ENCODE peak calls at places on chromosome 15, in six cellular contexts. One of them, this sample, is unnamed.

GRCh38 chr15:45128971-45129639 is 574 bp downstream of the DUOXA1 start:
- DNase-seq in choroid plexus epithelial cell: no peak
- DNase-seq in thoracic aorta: no peak
- DNase-seq in RWPE2: peak
- DNase-seq in lung: no peak
- DNase-seq in transverse colon: no peak
- DNase-seq in this sample: no peak

GRCh38 chr15:33040501-33040900 is 154.0 kb downstream of the FMN1 start:
- DNase-seq in transverse colon: no peak
- DNase-seq in choroid plexus epithelial cell: no peak
- DNase-seq in lung: no peak
- DNase-seq in RWPE2: no peak
- DNase-seq in thoracic aorta: no peak
- DNase-seq in this sample: no peak

GRCh38 chr15:92306662-92307061 is 87.0 kb upstream of the ST8SIA2 start:
- DNase-seq in lung: no peak
- DNase-seq in transverse colon: no peak
- DNase-seq in choroid plexus epithelial cell: no peak
- DNase-seq in thoracic aorta: no peak
- DNase-seq in RWPE2: no peak
- DNase-seq in this sample: peak

GRCh38 chr15:55823191-55823670 is 80.3 kb upstream of the PRTG start:
- DNase-seq in thoracic aorta: no peak
- DNase-seq in choroid plexus epithelial cell: peak
- DNase-seq in RWPE2: no peak
- DNase-seq in lung: no peak
- DNase-seq in transverse colon: no peak
- DNase-seq in this sample: no peak

GRCh38 chr15:65688462-65688861 is 66.7 kb downstream of the SLC24A1 start:
- DNase-seq in transverse colon: no peak
- DNase-seq in RWPE2: no peak
- DNase-seq in lung: no peak
- DNase-seq in thoracic aorta: no peak
- DNase-seq in choroid plexus epithelial cell: no peak
- DNase-seq in this sample: no peak

GRCh38 chr15:72203507-72203837 is 5.9 kb upstream of the GRAMD2A start:
- DNase-seq in transverse colon: no peak
- DNase-seq in thoracic aorta: peak
- DNase-seq in choroid plexus epithelial cell: peak
- DNase-seq in lung: no peak
- DNase-seq in RWPE2: peak
- DNase-seq in this sample: no peak

GRCh38 chr15:82832601-82833209 is 23.3 kb downstream of the WHAMM start:
- DNase-seq in lung: no peak
- DNase-seq in transverse colon: no peak
- DNase-seq in RWPE2: peak
- DNase-seq in choroid plexus epithelial cell: peak
- DNase-seq in thoracic aorta: no peak
- DNase-seq in this sample: no peak

GRCh38 chr15:65460948-65461347 is 38.2 kb upstream of the IGDCC4 start:
- DNase-seq in RWPE2: no peak
- DNase-seq in thoracic aorta: no peak
- DNase-seq in lung: no peak
- DNase-seq in transverse colon: no peak
- DNase-seq in choroid plexus epithelial cell: peak
- DNase-seq in this sample: no peak

GRCh38 chr15:63027646-63028045 is 14.9 kb upstream of the TPM1 start:
- DNase-seq in choroid plexus epithelial cell: no peak
- DNase-seq in RWPE2: no peak
- DNase-seq in thoracic aorta: no peak
- DNase-seq in lung: no peak
- DNase-seq in transverse colon: no peak
- DNase-seq in this sample: no peak

GRCh38 chr15:60183366-60183765 is 179.3 kb downstream of the FOXB1 start:
- DNase-seq in lung: no peak
- DNase-seq in RWPE2: no peak
- DNase-seq in thoracic aorta: no peak
- DNase-seq in transverse colon: no peak
- DNase-seq in choroid plexus epithelial cell: no peak
- DNase-seq in this sample: no peak

GRCh38 chr15:59791646-59792208 is 102.6 kb upstream of the BNIP2 start:
- DNase-seq in lung: no peak
- DNase-seq in thoracic aorta: no peak
- DNase-seq in RWPE2: no peak
- DNase-seq in transverse colon: no peak
- DNase-seq in choroid plexus epithelial cell: no peak
- DNase-seq in this sample: no peak

GRCh38 chr15:61671736-61672135 is 388.5 kb downstream of the VPS13C start:
- DNase-seq in transverse colon: no peak
- DNase-seq in thoracic aorta: no peak
- DNase-seq in lung: no peak
- DNase-seq in RWPE2: no peak
- DNase-seq in choroid plexus epithelial cell: no peak
- DNase-seq in this sample: no peak

GRCh38 chr15:61641645-61642044 is 412.5 kb upstream of the RORA start:
- DNase-seq in RWPE2: no peak
- DNase-seq in choroid plexus epithelial cell: no peak
- DNase-seq in lung: no peak
- DNase-seq in transverse colon: no peak
- DNase-seq in thoracic aorta: no peak
- DNase-seq in this sample: no peak

GRCh38 chr15:66040211-66040892 is 171.1 kb downstream of the RAB11A start:
- DNase-seq in thoracic aorta: no peak
- DNase-seq in RWPE2: no peak
- DNase-seq in lung: no peak
- DNase-seq in transverse colon: no peak
- DNase-seq in choroid plexus epithelial cell: no peak
- DNase-seq in this sample: no peak

GRCh38 chr15:93001881-93002280 is 87.1 kb downstream of the RGMA start:
- DNase-seq in RWPE2: no peak
- DNase-seq in transverse colon: no peak
- DNase-seq in lung: no peak
- DNase-seq in choroid plexus epithelial cell: peak
- DNase-seq in thoracic aorta: no peak
- DNase-seq in this sample: no peak

GRCh38 chr15:67911727-67912126 is 71.9 kb upstream of the RNU6-1 start:
- DNase-seq in lung: no peak
- DNase-seq in transverse colon: no peak
- DNase-seq in choroid plexus epithelial cell: no peak
- DNase-seq in RWPE2: no peak
- DNase-seq in thoracic aorta: no peak
- DNase-seq in this sample: no peak

GRCh38 chr15:37981781-37982180 is 47.3 kb downstream of the TMCO5A start:
- DNase-seq in lung: no peak
- DNase-seq in RWPE2: no peak
- DNase-seq in choroid plexus epithelial cell: peak
- DNase-seq in transverse colon: no peak
- DNase-seq in thoracic aorta: no peak
- DNase-seq in this sample: no peak

GRCh38 chr15:39416258-39416657 is 164.6 kb upstream of the THBS1 start:
- DNase-seq in choroid plexus epithelial cell: no peak
- DNase-seq in transverse colon: no peak
- DNase-seq in lung: no peak
- DNase-seq in thoracic aorta: no peak
- DNase-seq in RWPE2: no peak
- DNase-seq in this sample: no peak

GRCh38 chr15:39415634-39416033 is 165.2 kb upstream of the THBS1 start:
- DNase-seq in RWPE2: no peak
- DNase-seq in choroid plexus epithelial cell: no peak
- DNase-seq in lung: no peak
- DNase-seq in thoracic aorta: no peak
- DNase-seq in transverse colon: no peak
- DNase-seq in this sample: no peak

GRCh38 chr15:39417351-39417750 is 163.5 kb upstream of the THBS1 start:
- DNase-seq in transverse colon: no peak
- DNase-seq in lung: no peak
- DNase-seq in thoracic aorta: no peak
- DNase-seq in RWPE2: no peak
- DNase-seq in choroid plexus epithelial cell: no peak
- DNase-seq in this sample: no peak

GRCh38 chr15:39419651-39420050 is 161.2 kb upstream of the THBS1 start:
- DNase-seq in RWPE2: no peak
- DNase-seq in lung: no peak
- DNase-seq in transverse colon: no peak
- DNase-seq in choroid plexus epithelial cell: peak
- DNase-seq in thoracic aorta: no peak
- DNase-seq in this sample: no peak

DNA sequence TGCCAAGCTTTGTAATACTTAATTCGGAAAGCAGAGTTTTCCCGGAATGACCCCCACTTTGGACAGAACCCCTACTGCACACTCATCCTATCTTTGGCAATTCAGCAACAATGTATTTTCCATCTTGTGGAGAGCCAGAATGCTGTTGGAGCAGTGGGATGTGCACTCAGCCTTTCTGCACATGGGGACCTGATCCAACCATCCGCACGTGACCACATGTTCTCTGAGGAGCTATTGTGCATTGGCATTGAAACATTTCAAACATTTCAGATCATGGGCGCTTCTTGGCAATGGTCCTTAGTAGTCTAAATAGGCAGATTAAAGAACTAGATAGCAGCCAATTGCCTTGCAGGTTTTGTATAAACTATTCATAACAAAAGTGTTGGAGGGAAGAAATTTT is 163.1 kb upstream of the THBS1 start:
- DNase-seq in lung: no peak
- DNase-seq in thoracic aorta: no peak
- DNase-seq in transverse colon: no peak
- DNase-seq in choroid plexus epithelial cell: no peak
- DNase-seq in RWPE2: no peak
- DNase-seq in this sample: no peak
- TF ChIP-seq CTCF in lung: no peak
- TF ChIP-seq CTCF in thoracic aorta: no peak
- TF ChIP-seq CTCF in transverse colon: no peak
- TF ChIP-seq CTCF in choroid plexus epithelial cell: no peak
- TF ChIP-seq CTCF in RWPE2: no peak
- TF ChIP-seq CTCF in this sample: no peak

DNA sequence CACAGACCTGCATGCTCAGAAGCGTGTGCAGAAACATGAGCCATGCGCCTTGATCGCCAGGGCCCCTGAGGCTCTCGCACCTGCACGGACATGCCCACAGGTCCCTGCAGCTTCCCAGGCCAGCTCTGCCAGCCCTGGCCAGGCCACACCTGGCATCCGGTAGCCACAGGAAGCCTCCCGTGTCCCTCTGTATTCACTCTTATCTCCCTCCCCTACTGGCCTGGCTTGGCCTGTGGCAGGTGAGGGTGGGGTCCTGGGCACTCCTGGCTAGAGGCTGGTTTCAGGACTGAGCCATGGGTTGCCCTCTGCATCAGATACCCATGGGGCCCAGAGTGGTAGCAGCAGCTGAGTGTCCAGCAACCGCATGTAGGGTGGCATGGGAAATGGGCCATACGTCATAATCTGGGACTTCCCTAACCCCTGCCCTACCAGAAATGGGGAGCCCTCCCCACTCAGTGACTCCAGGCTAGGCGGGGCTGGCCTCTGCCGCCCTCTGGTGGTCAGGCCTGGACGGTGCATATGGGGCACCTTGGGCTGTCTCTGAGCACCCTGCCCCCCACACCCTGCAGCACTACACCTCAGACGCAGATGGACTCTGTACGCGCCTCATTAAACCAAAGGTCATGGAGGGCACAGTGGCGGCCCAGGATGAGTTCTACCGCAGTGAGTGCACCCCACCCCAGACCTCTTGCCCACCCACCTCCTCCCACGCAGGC is 12.6 kb upstream of the LMAN1L start:
- DNase-seq in thoracic aorta: peak
- DNase-seq in lung: peak
- DNase-seq in RWPE2: peak
- DNase-seq in transverse colon: peak
- DNase-seq in choroid plexus epithelial cell: peak
- DNase-seq in this sample: peak
- TF ChIP-seq CTCF in thoracic aorta: peak
- TF ChIP-seq CTCF in lung: peak
- TF ChIP-seq CTCF in RWPE2: peak
- TF ChIP-seq CTCF in transverse colon: peak
- TF ChIP-seq CTCF in choroid plexus epithelial cell: peak
- TF ChIP-seq CTCF in this sample: peak

DNA sequence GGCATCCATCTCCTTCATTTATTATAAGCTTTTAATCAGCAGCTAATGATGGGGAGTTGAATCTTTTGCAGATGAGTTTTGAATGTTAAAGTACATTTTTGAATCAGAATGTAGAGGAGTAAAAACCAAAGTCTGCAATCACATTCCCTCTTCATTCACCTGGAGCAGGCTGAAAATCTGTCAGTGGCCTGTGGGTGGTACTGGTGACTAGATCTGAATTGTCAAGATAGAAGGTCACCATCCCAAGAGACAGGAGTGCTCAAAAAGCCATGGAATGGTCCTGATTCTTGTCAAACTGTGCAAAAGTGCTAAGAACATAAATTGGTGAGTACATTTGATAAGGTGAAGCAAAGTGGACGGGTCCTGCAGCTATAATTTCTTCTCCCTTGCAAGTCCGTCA is 881.3 kb upstream of the NR2F2 start:
- DNase-seq in choroid plexus epithelial cell: no peak
- DNase-seq in RWPE2: no peak
- DNase-seq in thoracic aorta: no peak
- DNase-seq in transverse colon: no peak
- DNase-seq in lung: no peak
- DNase-seq in this sample: no peak
- TF ChIP-seq CTCF in choroid plexus epithelial cell: no peak
- TF ChIP-seq CTCF in RWPE2: no peak
- TF ChIP-seq CTCF in thoracic aorta: no peak
- TF ChIP-seq CTCF in transverse colon: no peak
- TF ChIP-seq CTCF in lung: no peak
- TF ChIP-seq CTCF in this sample: no peak

GRCh38 chr15:80736571-80736970 is 41.5 kb downstream of the ABHD17C start:
- DNase-seq in transverse colon: no peak
- DNase-seq in choroid plexus epithelial cell: peak
- DNase-seq in RWPE2: no peak
- DNase-seq in thoracic aorta: no peak
- DNase-seq in lung: no peak
- DNase-seq in this sample: no peak

GRCh38 chr15:80730931-80731330 is 35.8 kb downstream of the ABHD17C start:
- DNase-seq in thoracic aorta: no peak
- DNase-seq in lung: no peak
- DNase-seq in RWPE2: no peak
- DNase-seq in transverse colon: no peak
- DNase-seq in choroid plexus epithelial cell: no peak
- DNase-seq in this sample: no peak

GRCh38 chr15:80732148-80732547 is 37.0 kb downstream of the ABHD17C start:
- DNase-seq in lung: no peak
- DNase-seq in transverse colon: no peak
- DNase-seq in choroid plexus epithelial cell: no peak
- DNase-seq in RWPE2: no peak
- DNase-seq in thoracic aorta: no peak
- DNase-seq in this sample: no peak

GRCh38 chr15:80732818-80733217 is 37.7 kb downstream of the ABHD17C start:
- DNase-seq in choroid plexus epithelial cell: no peak
- DNase-seq in lung: no peak
- DNase-seq in transverse colon: no peak
- DNase-seq in RWPE2: no peak
- DNase-seq in thoracic aorta: no peak
- DNase-seq in this sample: no peak

DNA sequence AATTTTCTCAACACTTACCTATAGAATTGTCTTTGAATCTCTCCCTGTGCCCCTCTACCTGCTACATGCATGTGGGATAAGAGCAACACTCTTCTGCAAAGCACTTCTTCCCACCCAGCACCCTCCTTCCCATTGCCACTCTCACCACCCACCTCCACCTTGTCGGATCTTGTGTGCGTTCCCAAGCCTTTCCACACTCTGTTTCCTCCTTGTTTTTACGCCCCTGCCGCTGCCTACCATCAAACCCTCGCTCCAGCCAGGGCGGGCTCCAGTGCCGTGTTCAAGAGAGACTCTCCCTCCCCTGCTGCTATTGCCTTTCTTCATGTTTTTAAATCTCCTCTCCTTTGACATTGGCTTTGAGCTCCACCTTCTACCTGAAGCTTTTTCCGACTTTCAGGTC is 40.2 kb downstream of the ABHD17C start:
- DNase-seq in transverse colon: no peak
- DNase-seq in thoracic aorta: no peak
- DNase-seq in lung: no peak
- DNase-seq in choroid plexus epithelial cell: no peak
- DNase-seq in RWPE2: no peak
- DNase-seq in this sample: no peak
- TF ChIP-seq CTCF in transverse colon: no peak
- TF ChIP-seq CTCF in thoracic aorta: no peak
- TF ChIP-seq CTCF in lung: no peak
- TF ChIP-seq CTCF in choroid plexus epithelial cell: no peak
- TF ChIP-seq CTCF in RWPE2: no peak
- TF ChIP-seq CTCF in this sample: no peak

This sample was measured in glutamatergic neuron.